ENCODE peak calls at places on chromosome 16, in five cellular contexts. W is endothelial cell of umbilical vein; C is CD4-positive, CD25-positive, alpha-beta regulatory T cell; L is dorsolateral prefrontal cortex; N is sigmoid colon. K is an unnamed sample.
A peak's percentile ranks its signal among the peaks of the same experiment; 100 is the strongest.

GRCh38 chr16:67884-68789 is 4.3 kb downstream of the RHBDF1 start:
- DNase-seq in W (no peak), C (no peak), L (no peak), N (peak; percentile 81), K (no peak)

GRCh38 chr16:1366712-1367299 is 15.1 kb downstream of the GNPTG start:
- DNase-seq in W (no peak), C (no peak), L (no peak), N (no peak), K (no peak)

GRCh38 chr16:64380751-64381150 is 741.1 kb downstream of the CDH11 start:
- DNase-seq in W (no peak), C (no peak), L (no peak), N (no peak), K (no peak)

GRCh38 chr16:52552643-52553042 is 5.7 kb upstream of the TOX3 start:
- DNase-seq in W (no peak), C (no peak), L (no peak), N (no peak), K (no peak)

GRCh38 chr16:83481589-83481988 is 326.2 kb upstream of the HSBP1 start:
- DNase-seq in W (no peak), C (no peak), L (no peak), N (no peak), K (no peak)

GRCh38 chr16:69818811-69819587 is 56.9 kb downstream of the WWP2 start:
- DNase-seq in W (no peak), C (no peak), L (no peak), N (no peak), K (no peak)

GRCh38 chr16:81551821-81552304 is 107.3 kb downstream of the CMIP start:
- DNase-seq in W (peak; percentile 64), C (no peak), L (no peak), N (no peak), K (no peak)

GRCh38 chr16:69724981-69725479 is 1.3 kb downstream of the NQO1 start:
- DNase-seq in W (peak; percentile 18), C (no peak), L (no peak), N (no peak), K (no peak)

GRCh38 chr16:14409563-14409962 is 220.5 kb downstream of the PARN start:
- DNase-seq in W (no peak), C (no peak), L (no peak), N (peak; percentile 92), K (no peak)

GRCh38 chr16:83606486-83607030 is 201.2 kb upstream of the HSBP1 start:
- DNase-seq in W (no peak), C (no peak), L (no peak), N (no peak), K (peak; percentile 55)

GRCh38 chr16:12721841-12722467 is 81.7 kb downstream of the CPPED1 start:
- DNase-seq in W (no peak), C (no peak), L (no peak), N (no peak), K (no peak)

GRCh38 chr16:13997933-13998332 is 73.2 kb upstream of the MRTFB start:
- DNase-seq in W (peak; percentile 21), C (no peak), L (no peak), N (no peak), K (peak; percentile 69)

GRCh38 chr16:2206780-2207433 is 1.7 kb downstream of the MLST8 start:
- DNase-seq in W (no peak), C (no peak), L (no peak), N (no peak), K (no peak)

GRCh38 chr16:50844840-50845239 is 103.0 kb downstream of the CYLD start:
- DNase-seq in W (no peak), C (no peak), L (no peak), N (no peak), K (no peak)

GRCh38 chr16:12719972-12720371 is 83.7 kb downstream of the CPPED1 start:
- DNase-seq in W (no peak), C (no peak), L (peak; percentile 59), N (no peak), K (no peak)

GRCh38 chr16:14015948-14016347 is 55.2 kb upstream of the MRTFB start:
- DNase-seq in W (peak; percentile 73), C (no peak), L (no peak), N (peak; percentile 73), K (no peak)

GRCh38 chr16:1947369-1947670 is 4.3 kb upstream of the MSRB1 start:
- DNase-seq in W (no peak), C (no peak), L (no peak), N (no peak), K (no peak)

GRCh38 chr16:1237990-1238389 is 2.5 kb upstream of the TPSAB1 start:
- DNase-seq in W (no peak), C (no peak), L (no peak), N (peak; percentile 3), K (peak; percentile 2)

GRCh38 chr16:81767987-81768592 is 11.0 kb upstream of the PLCG2 start:
- DNase-seq in W (no peak), C (no peak), L (no peak), N (no peak), K (no peak)

GRCh38 chr16:79173101-79173500 is 427.4 kb downstream of the MAF start:
- DNase-seq in W (no peak), C (no peak), L (no peak), N (no peak), K (no peak)

GRCh38 chr16:69918241-69918640 is 32.9 kb upstream of the CLEC18A start:
- DNase-seq in W (no peak), C (no peak), L (no peak), N (no peak), K (no peak)

GRCh38 chr16:13811834-13812233 is 108.1 kb upstream of the ERCC4 start:
- DNase-seq in W (no peak), C (no peak), L (no peak), N (no peak), K (no peak)

GRCh38 chr16:4111748-4112696 is 4.2 kb downstream of the ADCY9 start:
- DNase-seq in W (no peak), C (no peak), L (no peak), N (no peak), K (no peak)

GRCh38 chr16:65101009-65101408 is 20.9 kb downstream of the CDH11 start:
- DNase-seq in W (no peak), C (no peak), L (no peak), N (no peak), K (no peak)

GRCh38 chr16:4460936-4461249 is 13.5 kb downstream of the NMRAL1 start:
- DNase-seq in W (no peak), C (no peak), L (no peak), N (no peak), K (no peak)

GRCh38 chr16:77064037-77064436 is 127.0 kb upstream of the MON1B start:
- DNase-seq in W (no peak), C (no peak), L (no peak), N (no peak), K (no peak)

GRCh38 chr16:11596572-11597226 is 10.0 kb upstream of the LITAF start:
- DNase-seq in W (no peak), C (no peak), L (no peak), N (no peak), K (no peak)

GRCh38 chr16:11595908-11596504 is 9.3 kb upstream of the LITAF start:
- DNase-seq in W (no peak), C (no peak), L (no peak), N (no peak), K (no peak)

GRCh38 chr16:11597737-11598136 is 11.0 kb upstream of the LITAF start:
- DNase-seq in W (no peak), C (no peak), L (no peak), N (no peak), K (no peak)

GRCh38 chr16:11599579-11599978 is 12.9 kb upstream of the LITAF start:
- DNase-seq in W (no peak), C (no peak), L (no peak), N (no peak), K (no peak)

GRCh38 chr16:11597268-11597690 is 10.6 kb upstream of the LITAF start:
- DNase-seq in W (no peak), C (no peak), L (no peak), N (no peak), K (no peak)
- H3K4me3 ChIP-seq in W (no peak overlapping the region), C (no peak overlapping the region), L (no peak overlapping the region), N (no peak overlapping the region), K (no peak overlapping the region)

GRCh38 chr16:56611281-56611833 is 3.0 kb downstream of the MT2A start:
- DNase-seq in W (peak; percentile 45), C (no peak), L (no peak), N (no peak), K (peak; percentile 45)
- H3K4me3 ChIP-seq in W (no peak overlapping the region), C (no peak overlapping the region), L (no peak overlapping the region), N (no peak overlapping the region), K (peak overlapping the region; percentile 78)

DNA sequence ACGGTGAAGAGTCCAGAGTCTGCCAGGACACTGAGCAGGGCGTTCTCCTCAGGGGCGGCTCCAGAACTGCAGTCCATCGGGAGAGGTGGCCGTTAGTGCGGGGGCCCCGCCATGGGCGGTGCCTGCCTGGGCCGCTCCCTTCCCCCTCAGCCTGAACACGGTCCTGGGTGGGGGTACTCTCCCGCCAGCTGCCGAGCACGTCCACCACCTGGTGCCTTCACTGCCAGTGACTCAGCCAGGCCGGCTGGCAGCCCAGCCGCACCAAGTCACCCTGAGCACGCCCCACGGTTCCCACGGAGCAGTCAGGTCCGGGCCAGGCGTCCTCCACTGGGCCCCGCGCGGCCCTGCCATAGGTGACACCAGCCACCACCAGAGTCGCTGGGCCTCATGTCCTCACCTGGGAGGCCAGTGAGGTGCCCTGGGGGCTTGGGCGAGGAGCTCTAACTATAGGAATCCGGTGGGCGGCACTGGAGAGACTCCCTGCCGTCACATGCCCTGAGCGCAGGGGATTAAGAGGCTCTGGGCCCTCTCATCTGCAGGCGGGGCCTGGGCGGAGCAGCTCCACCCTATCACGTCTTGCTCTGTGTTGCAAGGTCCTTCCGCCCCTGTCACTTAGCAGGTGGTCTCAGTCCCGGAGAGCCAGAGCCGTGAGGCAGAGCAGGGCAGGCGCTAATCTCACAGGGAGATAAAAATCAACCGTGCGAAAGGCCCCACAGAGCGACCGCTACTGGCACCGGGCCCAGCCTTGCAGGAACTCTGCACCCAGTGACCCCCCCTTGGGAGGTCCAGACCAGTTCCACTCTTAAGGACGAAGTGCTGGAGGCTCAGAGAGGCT is 14.3 kb downstream of the PIEZO1 start:
- DNase-seq in W (peak; percentile 64), C (no peak), L (no peak), N (peak; percentile 94), K (peak; percentile 76)
- H3K4me3 ChIP-seq in W (no peak overlapping the region), C (no peak overlapping the region), L (no peak overlapping the region), N (no peak overlapping the region), K (no peak overlapping the region)

GRCh38 chr16:24996731-24997130 is 18.4 kb downstream of the ARHGAP17 start:
- DNase-seq in W (no peak), C (no peak), L (no peak), N (no peak), K (no peak)

GRCh38 chr16:24996301-24996700 is 18.9 kb downstream of the ARHGAP17 start:
- DNase-seq in W (no peak), C (no peak), L (no peak), N (no peak), K (no peak)

GRCh38 chr16:24998201-24998600 is 17.0 kb downstream of the ARHGAP17 start:
- DNase-seq in W (no peak), C (no peak), L (no peak), N (no peak), K (no peak)

GRCh38 chr16:24999088-24999670 is 16.0 kb downstream of the ARHGAP17 start:
- DNase-seq in W (no peak), C (no peak), L (no peak), N (no peak), K (no peak)

DNA sequence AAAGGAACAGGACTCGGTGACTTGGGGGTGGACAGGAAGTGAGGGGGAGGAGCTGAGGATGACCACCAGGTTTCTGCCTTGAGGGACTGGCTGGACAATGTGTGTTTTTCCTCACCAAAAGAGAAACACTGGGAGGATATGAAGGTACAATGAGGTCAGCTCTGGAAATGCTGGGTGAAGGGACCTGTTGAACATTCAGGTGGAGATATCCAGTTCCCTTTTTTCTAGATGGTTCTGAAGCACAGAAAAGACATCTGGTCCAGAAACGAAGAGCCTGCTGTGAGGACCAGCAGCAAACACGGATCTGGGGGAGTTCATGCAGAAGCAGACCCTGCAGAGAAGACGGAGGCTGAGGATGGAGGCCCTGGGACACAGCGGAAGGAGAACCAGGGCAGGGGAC is 17.5 kb downstream of the ARHGAP17 start:
- DNase-seq in W (no peak), C (no peak), L (no peak), N (no peak), K (no peak)
- H3K4me3 ChIP-seq in W (no peak overlapping the region), C (no peak overlapping the region), L (no peak overlapping the region), N (no peak overlapping the region), K (no peak overlapping the region)